ENCODE peak calls at places on chromosome 5, in seven cellular contexts. F is activated naive CD8-positive, alpha-beta T cell treated with anti-CD3 and anti-CD28 coated beads, Interleukin-2, amount 10 ng/mL, durations not matched to agents 7 days and 5 days; G is mucosa of descending colon; O is PC-3; D is activated CD8-positive, alpha-beta T cell treated with anti-CD3 and anti-CD28 coated beads for 36 hours; K is activated CD8-positive, alpha-beta memory T cell treated with anti-CD3 and anti-CD28 coated beads, Interleukin-2, amount 10 ng/mL, durations not matched to agents 7 days and 5 days; V is activated CD4-positive, alpha-beta T cell treated with anti-CD3 and anti-CD28 coated beads for 36 hours. U is an unnamed sample.

GRCh38 chr5:136143312-136143711 is 10.7 kb downstream of the SMAD5 start:
- ATAC-seq in O (no peak), D (no peak), F (no peak), V (no peak), G (peak; percentile 18), K (no peak), U (no peak)

GRCh38 chr5:107801061-107801460 is 130.3 kb upstream of the EFNA5 start:
- ATAC-seq in V (no peak), K (no peak), G (no peak), O (no peak), F (no peak), D (no peak), U (no peak)

GRCh38 chr5:10505517-10506095 is 58.3 kb upstream of the ANKRD33B start:
- ATAC-seq in F (no peak), V (no peak), G (peak; percentile 52), D (no peak), K (no peak), O (no peak), U (peak; percentile 37)

GRCh38 chr5:37714756-37715155 is 125.1 kb downstream of the GDNF start:
- ATAC-seq in K (no peak), G (no peak), O (no peak), V (no peak), D (no peak), F (no peak), U (no peak)

GRCh38 chr5:76556511-76557221 is 66.5 kb downstream of the F2RL2 start:
- ATAC-seq in D (peak; percentile 56), V (peak; percentile 90), G (peak; percentile 40), K (peak; percentile 69), O (no peak), F (no peak), U (peak; percentile 89)

GRCh38 chr5:134082264-134082992 is 32.1 kb upstream of the TCF7 start:
- ATAC-seq in D (no peak), O (no peak), F (no peak), V (no peak), K (no peak), G (no peak), U (no peak)

GRCh38 chr5:115487750-115488149 is 56.8 kb downstream of the FEM1C start:
- ATAC-seq in F (no peak), V (peak; percentile 94), O (no peak), D (peak; percentile 87), G (no peak), K (peak; percentile 33), U (no peak)

GRCh38 chr5:126810983-126811382 is 34.0 kb downstream of the LMNB1 start:
- ATAC-seq in G (no peak), O (no peak), D (no peak), V (no peak), F (peak; percentile 26), K (no peak), U (no peak)

GRCh38 chr5:96335873-96336272 is 97.2 kb downstream of the PCSK1 start:
- ATAC-seq in O (peak; percentile 82), K (no peak), G (peak; percentile 44), D (peak; percentile 46), V (peak; percentile 82), F (no peak), U (peak; percentile 82)

GRCh38 chr5:1053391-1054017 is 44.9 kb downstream of the NKD2 start:
- ATAC-seq in D (no peak), K (no peak), G (peak; percentile 7), F (no peak), O (no peak), V (no peak), U (no peak)

GRCh38 chr5:74201334-74202081 is 439.0 kb downstream of the ENC1 start:
- ATAC-seq in K (no peak), F (no peak), V (peak; percentile 73), G (peak; percentile 19), O (peak; percentile 92), D (peak; percentile 42), U (no peak)

GRCh38 chr5:73727470-73727869 is 101.5 kb downstream of the ARHGEF28 start:
- ATAC-seq in D (no peak), F (no peak), V (no peak), O (no peak), G (no peak), K (no peak), U (no peak)

GRCh38 chr5:145683426-145683825 is 151.7 kb downstream of the PRELID2 start:
- ATAC-seq in F (no peak), K (no peak), G (no peak), D (no peak), V (no peak), O (no peak), U (no peak)

GRCh38 chr5:32523625-32524024 is 61.7 kb upstream of the SUB1 start:
- ATAC-seq in V (peak; percentile 43), O (peak; percentile 40), F (no peak), G (peak; percentile 20), D (peak; percentile 55), K (no peak), U (peak; percentile 56)

GRCh38 chr5:95884021-95884333 is 61.5 kb upstream of the GLRX start:
- ATAC-seq in D (no peak), V (peak; percentile 41), K (no peak), F (no peak), G (peak; percentile 27), O (peak; percentile 62), U (peak; percentile 61)

GRCh38 chr5:169656125-169656990 is 19.3 kb downstream of the DOCK2 start:
- ATAC-seq in O (no peak), F (no peak), V (peak; percentile 59), K (peak; percentile 77), G (no peak), D (peak; percentile 47), U (no peak)

GRCh38 chr5:128436825-128437224 is 101.2 kb downstream of the FBN2 start:
- ATAC-seq in F (no peak), D (no peak), O (peak; percentile 95), G (no peak), V (no peak), K (no peak), U (peak; percentile 25)

GRCh38 chr5:87394407-87394806 is 18.3 kb downstream of the CCNH start:
- ATAC-seq in K (no peak), G (no peak), F (no peak), O (peak; percentile 49), V (no peak), D (no peak), U (no peak)

GRCh38 chr5:77218263-77218662 is 7.8 kb downstream of the PDE8B start:
- ATAC-seq in D (no peak), V (no peak), O (peak; percentile 63), G (no peak), F (no peak), K (no peak), U (no peak)

GRCh38 chr5:84181093-84181492 is 203.6 kb downstream of the EDIL3 start:
- ATAC-seq in G (no peak), O (no peak), D (no peak), K (no peak), V (no peak), F (no peak), U (no peak)

GRCh38 chr5:116076496-116076895 is 8.3 kb upstream of the COMMD10 start:
- ATAC-seq in G (peak; percentile 55), F (no peak), O (no peak), K (no peak), D (peak; percentile 93), V (peak; percentile 91), U (peak; percentile 45)

GRCh38 chr5:116305899-116306298 is 221.1 kb downstream of the COMMD10 start:
- ATAC-seq in V (no peak), F (no peak), G (no peak), D (no peak), K (no peak), O (no peak), U (no peak)

GRCh38 chr5:80975065-80975464 is 14.9 kb downstream of the RASGRF2 start:
- ATAC-seq in G (no peak), V (no peak), O (peak; percentile 91), F (no peak), D (no peak), K (no peak), U (no peak)

GRCh38 chr5:165616550-165617430 is 2111.4 kb downstream of the MAT2B start:
- ATAC-seq in F (no peak), D (no peak), G (no peak), K (no peak), O (no peak), V (no peak), U (no peak)

GRCh38 chr5:77781076-77781475 is 4.9 kb upstream of the TBCA start:
- ATAC-seq in K (no peak), G (no peak), V (no peak), F (no peak), O (no peak), D (no peak), U (no peak)

GRCh38 chr5:81398741-81399140 is 4.8 kb upstream of the ACOT12 start:
- ATAC-seq in D (no peak), O (no peak), G (no peak), K (no peak), F (no peak), V (no peak), U (no peak)

GRCh38 chr5:131286400-131286715 is 22.5 kb downstream of the CDC42SE2 start:
- ATAC-seq in O (no peak), D (no peak), V (no peak), F (no peak), G (peak; percentile 85), K (no peak), U (peak; percentile 27)

GRCh38 chr5:5800801-5801761 is 378.6 kb downstream of the ICE1 start:
- ATAC-seq in F (no peak), V (no peak), G (no peak), O (no peak), D (no peak), K (no peak), U (no peak)

GRCh38 chr5:154077692-154078091 is 38.9 kb downstream of the MFAP3 start:
- ATAC-seq in K (no peak), G (no peak), D (no peak), O (peak; percentile 80), F (no peak), V (no peak), U (peak; percentile 82)

GRCh38 chr5:111697215-111697614 is 59.8 kb downstream of the NREP start:
- ATAC-seq in F (no peak), K (no peak), D (no peak), V (no peak), O (no peak), G (no peak), U (no peak)

GRCh38 chr5:96146675-96147074 is 185.0 kb upstream of the ELL2 start:
- ATAC-seq in K (no peak), G (peak; percentile 47), D (peak; percentile 60), F (no peak), O (no peak), V (peak; percentile 94), U (peak; percentile 74)

GRCh38 chr5:89756955-89757354 is 652.6 kb downstream of the CETN3 start:
- ATAC-seq in G (no peak), K (no peak), D (no peak), O (no peak), F (no peak), V (no peak), U (no peak)

GRCh38 chr5:154648706-154649105 is 106.5 kb upstream of the LARP1 start:
- ATAC-seq in K (no peak), F (no peak), G (no peak), D (no peak), V (no peak), O (no peak), U (no peak)

GRCh38 chr5:99315413-99316178 is 386.8 kb upstream of the CHD1 start:
- ATAC-seq in D (no peak), G (no peak), V (no peak), F (no peak), K (no peak), O (no peak), U (no peak)

GRCh38 chr5:75734913-75735789 is 17.9 kb upstream of the POC5 start:
- ATAC-seq in K (peak; percentile 39), F (no peak), O (peak; percentile 94), G (peak; percentile 78), D (no peak), V (no peak), U (peak; percentile 50)

U was measured in esophagus mucosa.